ENCODE peak calls at places on chromosomes 16 and 17, in seven cellular contexts. E, M, Y, W, O, A and V are unnamed samples.

GRCh38 chr16:49528035-49528434 is 154.4 kb downstream of the C16orf78 start:
- DNase-seq in E (peak; percentile 26), M (no peak), Y (no peak), W (peak; percentile 44), O (no peak), A (peak; percentile 51), V (no peak)

GRCh38 chr16:83912152-83912948 is 13.4 kb downstream of the MLYCD start:
- DNase-seq in E (no peak), M (no peak), Y (no peak), W (no peak), O (no peak), A (peak; percentile 28), V (no peak)

GRCh38 chr17:60149691-60150582 is at the start of gene CA4:
- DNase-seq in E (no peak), M (no peak), Y (peak; percentile 52), W (no peak), O (no peak), A (peak; percentile 68), V (no peak)

GRCh38 chr16:637081-638018 is 1.2 kb upstream of the METTL26 start:
- DNase-seq in E (peak; percentile 89), M (peak; percentile 86), Y (peak; percentile 97), W (peak; percentile 82), O (no peak), A (peak; percentile 55), V (no peak)

GRCh38 chr16:11036040-11036439 is 91.7 kb downstream of the CLEC16A start:
- DNase-seq in E (no peak), M (no peak), Y (no peak), W (no peak), O (no peak), A (no peak), V (no peak)

GRCh38 chr16:29665294-29666077 is 2.4 kb downstream of the SPN start:
- DNase-seq in E (no peak), M (no peak), Y (no peak), W (no peak), O (no peak), A (no peak), V (no peak)

GRCh38 chr16:57341441-57342303 is 16.9 kb upstream of the CCL22 start:
- DNase-seq in E (peak; percentile 61), M (no peak), Y (no peak), W (peak; percentile 94), O (peak; percentile 59), A (peak; percentile 4), V (no peak)

GRCh38 chr16:54462766-54463165 is 176.2 kb upstream of the IRX3 start:
- DNase-seq in E (no peak), M (no peak), Y (no peak), W (no peak), O (no peak), A (no peak), V (no peak)

GRCh38 chr17:81664051-81664470 is 2.3 kb downstream of the OXLD1 start:
- DNase-seq in E (no peak), M (no peak), Y (no peak), W (no peak), O (no peak), A (no peak), V (peak; percentile 78)

GRCh38 chr16:8905795-8906591 is 23.8 kb downstream of the LITAFD start:
- DNase-seq in E (no peak), M (no peak), Y (no peak), W (no peak), O (no peak), A (peak; percentile 28), V (no peak)

GRCh38 chr17:45046536-45047125 is 4.8 kb downstream of the DCAKD start:
- DNase-seq in E (no peak), M (no peak), Y (no peak), W (peak; percentile 58), O (no peak), A (no peak), V (peak; percentile 9)

GRCh38 chr17:48513097-48513496 is 17.7 kb downstream of the HOXB1 start:
- DNase-seq in E (no peak), M (no peak), Y (no peak), W (no peak), O (no peak), A (no peak), V (peak; percentile 44)

GRCh38 chr17:78904371-78904770 is 1.4 kb upstream of the CEP295NL start:
- DNase-seq in E (no peak), M (no peak), Y (no peak), W (no peak), O (no peak), A (no peak), V (no peak)

GRCh38 chr17:80671823-80672105 is 127.1 kb downstream of the RPTOR start:
- DNase-seq in E (peak; percentile 25), M (no peak), Y (no peak), W (no peak), O (no peak), A (no peak), V (no peak)

GRCh38 chr16:85046957-85047866 is 19.6 kb downstream of the KIAA0513 start:
- DNase-seq in E (peak; percentile 22), M (no peak), Y (no peak), W (no peak), O (no peak), A (no peak), V (no peak)

GRCh38 chr16:54062361-54063346 is 223.9 kb downstream of the IRX3 start:
- DNase-seq in E (no peak), M (no peak), Y (no peak), W (no peak), O (no peak), A (no peak), V (no peak)

GRCh38 chr17:73480740-73481139 is 163.5 kb downstream of the SDK2 start:
- DNase-seq in E (no peak), M (no peak), Y (no peak), W (no peak), O (no peak), A (no peak), V (no peak)

GRCh38 chr17:74877592-74878543 is 5.1 kb upstream of the FDXR start:
- DNase-seq in E (peak; percentile 51), M (no peak), Y (no peak), W (peak; percentile 12), O (no peak), A (no peak), V (peak; percentile 52)

GRCh38 chr16:55502801-55503366 is 6.0 kb upstream of the LPCAT2 start:
- DNase-seq in E (peak; percentile 97), M (no peak), Y (peak; percentile 93), W (peak; percentile 75), O (peak; percentile 87), A (peak; percentile 67), V (peak; percentile 23)

GRCh38 chr17:30117548-30118155 is 1.0 kb downstream of the NSRP1 start:
- DNase-seq in E (peak; percentile 36), M (no peak), Y (no peak), W (peak; percentile 9), O (no peak), A (no peak), V (no peak)

GRCh38 chr17:40355123-40355803 is 9.3 kb downstream of the GJD3 start:
- DNase-seq in E (peak; percentile 65), M (no peak), Y (peak; percentile 79), W (no peak), O (no peak), A (peak; percentile 61), V (peak; percentile 64)

GRCh38 chr16:11783319-11784047 is 13.6 kb downstream of the ZC3H7A start:
- DNase-seq in E (peak; percentile 79), M (peak; percentile 70), Y (no peak), W (peak; percentile 77), O (no peak), A (no peak), V (peak; percentile 86)

GRCh38 chr16:71900336-71900735 is 5.0 kb downstream of the IST1 start:
- DNase-seq in E (peak; percentile 25), M (no peak), Y (no peak), W (no peak), O (no peak), A (no peak), V (no peak)

GRCh38 chr16:50631985-50632576 is 49.0 kb downstream of the SNX20 start:
- DNase-seq in E (no peak), M (no peak), Y (no peak), W (no peak), O (no peak), A (no peak), V (no peak)

GRCh38 chr16:52633230-52633629 is 86.3 kb upstream of the TOX3 start:
- DNase-seq in E (no peak), M (no peak), Y (no peak), W (no peak), O (no peak), A (no peak), V (no peak)

GRCh38 chr16:72285728-72286127 is 113.8 kb upstream of the PMFBP1 start:
- DNase-seq in E (no peak), M (no peak), Y (no peak), W (peak; percentile 51), O (no peak), A (no peak), V (no peak)

GRCh38 chr17:45732926-45733505 is 51.1 kb upstream of the CRHR1 start:
- DNase-seq in E (no peak), M (no peak), Y (no peak), W (no peak), O (no peak), A (no peak), V (no peak)

GRCh38 chr17:2474371-2474770 is 37.3 kb downstream of the METTL16 start:
- DNase-seq in E (no peak), M (no peak), Y (no peak), W (no peak), O (no peak), A (no peak), V (no peak)

GRCh38 chr16:70520612-70521297 is 2.6 kb downstream of the COG4 start:
- DNase-seq in E (peak; percentile 68), M (no peak), Y (no peak), W (peak; percentile 87), O (no peak), A (no peak), V (no peak)

GRCh38 chr16:87463722-87464690 is 28.8 kb downstream of the ZCCHC14 start:
- DNase-seq in E (peak; percentile 86), M (no peak), Y (no peak), W (peak; percentile 88), O (no peak), A (no peak), V (peak; percentile 53)

GRCh38 chr17:7798839-7799238 is 35.2 kb upstream of the KDM6B start:
- DNase-seq in E (no peak), M (no peak), Y (no peak), W (no peak), O (no peak), A (no peak), V (no peak)

GRCh38 chr16:4869147-4869790 is 22.0 kb downstream of the UBN1 start:
- DNase-seq in E (no peak), M (no peak), Y (no peak), W (no peak), O (no peak), A (no peak), V (no peak)

GRCh38 chr17:55437165-55437605 is 15.6 kb upstream of the MMD start:
- DNase-seq in E (no peak), M (peak; percentile 59), Y (no peak), W (no peak), O (no peak), A (no peak), V (no peak)

GRCh38 chr17:80855968-80856862 is 135.4 kb upstream of the CHMP6 start:
- DNase-seq in E (peak; percentile 95), M (no peak), Y (no peak), W (peak; percentile 98), O (no peak), A (no peak), V (peak; percentile 99)

GRCh38 chr17:32755045-32755805 is 121.7 kb downstream of the MYO1D start:
- DNase-seq in E (peak; percentile 86), M (peak; percentile 43), Y (no peak), W (peak; percentile 82), O (peak; percentile 39), A (peak; percentile 81), V (peak; percentile 85)

GRCh38 chr17:81366648-81367047 is 28.6 kb upstream of the BAHCC1 start:
- DNase-seq in E (no peak), M (no peak), Y (no peak), W (no peak), O (no peak), A (no peak), V (no peak)

GRCh38 chr17:10021239-10021638 is 116.2 kb upstream of the RCVRN start:
- DNase-seq in E (no peak), M (peak; percentile 30), Y (peak; percentile 48), W (peak; percentile 43), O (peak; percentile 18), A (peak; percentile 55), V (peak; percentile 65)

GRCh38 chr17:82287849-82288601 is 14.5 kb upstream of the CSNK1D start:
- DNase-seq in E (peak; percentile 93), M (no peak), Y (no peak), W (peak; percentile 88), O (peak; percentile 85), A (no peak), V (no peak)